ENCODE peak calls at places on chromosomes 16 and 17, in seven cellular contexts. L is CD8-positive, alpha-beta memory T cell; K is lung; M is MM.1S; T is colonic mucosa; A is H9; I is SJSA1. W is an unnamed sample. For H3K9me3, the result is how much of the 10 kb centered on the place peaks cover.

GRCh38 chr17:17694229-17695081 is 13.2 kb downstream of the RAI1 start:
- DNase-seq in K (peak), M (peak), T (peak), L (peak), I (peak), A (peak), W (peak)

GRCh38 chr17:34761646-34762045 is 182.3 kb downstream of the TMEM132E start:
- DNase-seq in T (no peak), A (peak), L (no peak), I (no peak), K (no peak), M (no peak), W (no peak)

GRCh38 chr16:86929149-86929871 is 351.0 kb downstream of the FOXL1 start:
- DNase-seq in A (no peak), T (no peak), I (no peak), K (no peak), M (no peak), L (no peak), W (peak)

GRCh38 chr17:31609331-31609730 is 217.9 kb downstream of the RAB11FIP4 start:
- DNase-seq in K (no peak), I (no peak), A (no peak), L (no peak), M (no peak), T (no peak), W (no peak)

GRCh38 chr16:6020162-6020980 is 922.8 kb upstream of the EEF2KMT start:
- DNase-seq in T (no peak), K (no peak), M (no peak), I (no peak), L (no peak), A (peak), W (no peak)

GRCh38 chr17:43449470-43450202 is 34.1 kb upstream of the DHX8 start:
- DNase-seq in M (no peak), L (no peak), A (no peak), K (peak), T (no peak), I (no peak), W (no peak)

GRCh38 chr17:336110-337021 is 16.2 kb downstream of the RPH3AL start:
- DNase-seq in K (peak), M (no peak), A (peak), T (peak), L (peak), I (no peak), W (peak)

GRCh38 chr17:40364906-40365305 is 369 bp upstream of the GJD3 start:
- DNase-seq in I (no peak), T (no peak), L (no peak), M (no peak), K (no peak), A (no peak), W (no peak)

GRCh38 chr16:74448990-74449389 is 27.7 kb upstream of the CLEC18B start:
- DNase-seq in M (no peak), L (no peak), K (peak), A (no peak), T (peak), I (peak), W (peak)

GRCh38 chr16:10326647-10327046 is 59.2 kb upstream of the ATF7IP2 start:
- DNase-seq in M (no peak), A (no peak), I (no peak), L (no peak), K (no peak), T (no peak), W (no peak)

GRCh38 chr16:383326-384020 is 1.7 kb upstream of the PGAP6 start:
- DNase-seq in L (peak), T (peak), I (no peak), M (no peak), A (peak), K (no peak), W (no peak)

GRCh38 chr16:87881327-87882200 is 12.3 kb upstream of the SLC7A5 start:
- DNase-seq in K (no peak), I (peak), A (no peak), L (no peak), T (no peak), M (no peak), W (no peak)

GRCh38 chr17:81137248-81137647 is 28.1 kb upstream of the PVALEF start:
- DNase-seq in L (no peak), M (no peak), K (no peak), T (no peak), A (no peak), I (no peak), W (no peak)

GRCh38 chr16:64627781-64628180 is 494.1 kb downstream of the CDH11 start:
- DNase-seq in T (no peak), M (no peak), A (no peak), K (no peak), I (no peak), L (no peak), W (no peak)

GRCh38 chr16:23905027-23905426 is 69.2 kb downstream of the PRKCB start:
- DNase-seq in L (no peak), I (peak), M (no peak), K (no peak), A (peak), T (no peak), W (no peak)

GRCh38 chr16:80129791-80130190 is 411.0 kb upstream of the DYNLRB2 start:
- DNase-seq in K (no peak), M (no peak), A (no peak), L (no peak), I (no peak), T (no peak), W (no peak)

GRCh38 chr16:5252800-5253199 is 155.2 kb upstream of the EEF2KMT start:
- DNase-seq in T (no peak), M (no peak), L (no peak), I (no peak), K (no peak), A (peak), W (no peak)

GRCh38 chr16:84559311-84559932 is 55.0 kb upstream of the MEAK7 start:
- DNase-seq in L (no peak), A (peak), I (no peak), T (peak), K (no peak), M (no peak), W (no peak)

GRCh38 chr17:28191018-28191417 is 128.0 kb upstream of the TMEM97 start:
- DNase-seq in T (no peak), L (no peak), A (no peak), I (no peak), M (no peak), K (no peak), W (no peak)

GRCh38 chr17:79741751-79742588 is 11.2 kb downstream of the ENPP7 start:
- DNase-seq in M (peak), I (peak), A (peak), L (peak), K (peak), T (peak), W (peak)

GRCh38 chr17:57518587-57519118 is 226.4 kb downstream of the CCDC182 start:
- DNase-seq in M (no peak), I (no peak), K (no peak), L (no peak), T (no peak), A (no peak), W (peak)

GRCh38 chr17:40331743-40332641 is 23.0 kb downstream of the RARA start:
- DNase-seq in A (no peak), M (no peak), L (no peak), I (peak), K (peak), T (peak), W (peak)

GRCh38 chr16:35449663-35450062 is 1990.3 kb downstream of the TP53TG3F start:
- DNase-seq in T (no peak), K (no peak), A (no peak), L (no peak), M (no peak), I (no peak), W (no peak)
- H3K9me3 ChIP-seq in T (under half), K (under half), A (half or more), L (under half), M (under half), I (under half), W (under half)

GRCh38 chr17:19796457-19796856 is 48.4 kb upstream of the ALDH3A1 start:
- DNase-seq in L (no peak), A (no peak), T (no peak), K (no peak), I (no peak), M (no peak), W (no peak)
- H3K9me3 ChIP-seq in L (under half), A (under half), T (under half), K (under half), I (under half), M (under half), W (under half)

GRCh38 chr16:35201151-35201550 is 1741.7 kb downstream of the TP53TG3F start:
- DNase-seq in K (no peak), I (no peak), T (no peak), L (no peak), M (no peak), A (no peak), W (no peak)
- H3K9me3 ChIP-seq in K (under half), I (under half), T (under half), L (under half), M (under half), A (half or more), W (under half)

GRCh38 chr17:59027750-59028149 is 78.9 kb downstream of the TRIM37 start:
- DNase-seq in T (no peak), L (no peak), M (peak), K (no peak), I (no peak), A (no peak), W (no peak)
- H3K9me3 ChIP-seq in T (under half), L (under half), M (under half), K (under half), I (under half), A (under half), W (under half)

DNA sequence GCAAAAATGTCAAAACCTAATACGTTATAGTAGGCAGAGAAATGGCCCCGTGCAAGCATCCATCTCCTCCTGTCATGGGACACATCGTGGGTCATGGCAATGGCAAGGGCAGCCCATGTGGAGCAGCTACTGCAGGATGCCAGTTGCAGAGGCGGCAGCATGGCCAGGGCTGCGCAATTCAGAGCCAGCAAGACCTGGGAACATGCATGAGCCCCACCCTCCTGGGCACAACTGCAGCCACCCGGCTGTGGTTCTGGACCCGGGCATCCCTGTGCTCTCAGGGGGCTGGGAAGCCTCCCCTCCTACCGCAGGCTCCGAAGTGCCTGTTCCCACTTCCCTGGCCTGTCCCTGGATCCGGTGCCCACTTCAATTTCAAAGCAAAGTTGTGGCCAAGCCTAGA is 203.6 kb downstream of the CPPED1 start:
- DNase-seq in I (no peak), A (peak), L (no peak), K (no peak), T (no peak), M (no peak), W (no peak)
- H3K9me3 ChIP-seq in I (under half), A (under half), L (under half), K (under half), T (under half), M (under half), W (under half)

GRCh38 chr17:5097101-5097834 is 14.4 kb downstream of the ZNF232 start:
- DNase-seq in I (no peak), M (no peak), A (peak), T (peak), K (no peak), L (peak), W (no peak)

DNA sequence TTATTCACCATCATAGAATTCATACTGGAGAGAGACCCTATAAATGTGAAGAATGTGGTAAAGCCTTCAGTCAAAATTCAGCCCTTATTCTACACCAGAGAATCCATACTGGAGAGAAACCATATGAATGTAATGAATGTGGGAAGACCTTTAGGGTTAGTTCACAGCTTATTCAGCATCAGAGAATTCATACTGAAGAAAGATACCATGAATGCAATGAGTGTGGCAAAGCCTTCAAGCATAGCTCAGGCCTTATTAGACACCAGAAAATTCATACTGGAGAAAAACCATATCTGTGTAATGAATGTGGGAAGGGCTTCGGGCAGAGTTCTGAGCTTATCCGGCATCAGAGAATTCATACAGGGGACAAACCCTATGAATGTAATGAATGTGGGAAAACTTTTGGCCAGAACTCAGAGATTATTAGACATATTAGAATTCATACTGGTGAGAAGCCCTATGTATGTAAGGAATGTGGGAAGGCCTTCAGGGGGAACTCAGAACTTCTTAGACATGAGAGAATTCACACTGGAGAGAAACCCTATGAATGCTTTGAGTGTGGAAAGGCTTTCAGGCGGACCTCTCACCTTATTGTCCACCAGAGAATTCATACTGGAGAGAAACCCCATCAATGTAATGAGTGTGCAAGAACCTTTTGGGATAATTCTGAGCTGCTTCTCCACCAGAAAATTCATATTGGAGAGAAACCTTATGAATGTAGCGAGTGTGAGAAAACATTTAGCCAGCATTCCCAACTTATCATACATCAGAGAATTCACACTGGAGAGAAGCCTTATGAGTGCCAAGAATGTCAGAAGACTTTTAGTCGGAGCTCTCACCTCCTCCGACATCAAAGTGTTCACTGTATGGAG is 14.1 kb downstream of the ZFP3 start:
- DNase-seq in T (no peak), L (no peak), K (no peak), A (no peak), M (no peak), I (no peak), W (no peak)
- H3K9me3 ChIP-seq in T (under half), L (half or more), K (under half), A (half or more), M (under half), I (under half), W (under half)

DNA sequence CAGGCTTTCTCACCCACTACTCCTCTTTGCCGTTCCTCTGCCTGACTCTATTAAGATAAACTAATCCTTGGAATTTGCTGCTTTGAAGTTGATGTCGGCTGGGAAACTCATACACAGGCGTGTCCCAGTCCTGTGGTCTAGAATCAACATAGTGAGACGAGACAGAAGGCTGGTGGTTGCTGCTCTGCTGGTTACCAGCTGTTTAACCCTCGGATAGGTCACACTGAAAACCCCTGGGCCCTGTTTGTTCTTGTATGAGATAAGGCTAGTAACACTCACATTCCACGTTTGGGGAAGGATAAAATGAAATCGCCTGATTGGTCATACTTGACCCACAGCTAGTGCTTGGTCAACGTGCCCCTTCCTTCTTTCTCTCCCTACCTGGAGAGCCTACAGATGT is 517.0 kb downstream of the CDH13 start:
- DNase-seq in M (no peak), L (no peak), T (peak), A (no peak), I (peak), K (no peak), W (no peak)
- H3K9me3 ChIP-seq in M (under half), L (under half), T (under half), A (under half), I (under half), K (under half), W (under half)

DNA sequence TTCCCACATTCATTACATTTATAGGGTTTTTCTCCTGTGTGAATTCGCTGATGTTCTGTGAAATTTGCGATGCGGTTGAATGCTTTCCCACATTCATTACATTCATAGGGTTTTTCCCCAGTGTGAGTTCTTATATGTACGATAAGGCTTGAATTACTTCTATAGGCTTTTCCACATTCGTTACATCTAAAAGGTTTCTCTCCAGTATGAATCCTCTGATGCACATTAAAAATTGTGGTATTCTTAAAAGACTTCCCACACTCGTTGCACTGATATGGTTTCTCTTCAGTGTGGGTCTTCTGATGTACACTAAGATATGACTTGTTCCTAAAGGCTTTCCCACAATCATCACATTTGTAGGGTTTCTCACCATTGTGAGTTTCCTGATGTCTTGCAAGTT is 30.4 kb downstream of the ZNF624 start:
- DNase-seq in T (no peak), A (no peak), K (no peak), L (no peak), M (no peak), I (no peak), W (no peak)
- H3K9me3 ChIP-seq in T (under half), A (under half), K (under half), L (under half), M (under half), I (under half), W (under half)

W was measured in adrenal gland.